ENCODE peak calls at places on chromosomes 13 and 19, in four cellular contexts. Q is dorsolateral prefrontal cortex, H is tibial nerve, M is choroid plexus epithelial cell. E is an unnamed sample.

GRCh38 chr13:114311908-114312307 is 2.4 kb upstream of the CHAMP1 start:
- DNase-seq in Q (no peak), H (no peak), M (no peak), E (no peak)

GRCh38 chr13:39186205-39186880 is 148.1 kb downstream of the NHLRC3 start:
- DNase-seq in Q (no peak), H (no peak), M (no peak), E (no peak)

GRCh38 chr19:10975374-10976036 is 14.7 kb downstream of the SMARCA4 start:
- DNase-seq in Q (no peak), H (no peak), M (peak), E (no peak)

GRCh38 chr19:51040151-51040550 is 5.3 kb upstream of the KLK12 start:
- DNase-seq in Q (no peak), H (no peak), M (no peak), E (no peak)

GRCh38 chr13:79401259-79402071 is 4.6 kb downstream of the RBM26 start:
- DNase-seq in Q (no peak), H (no peak), M (no peak), E (no peak)

GRCh38 chr19:35292986-35293732 is 1.2 kb downstream of the MAG start:
- DNase-seq in Q (no peak), H (no peak), M (no peak), E (no peak)

GRCh38 chr13:35157143-35157755 is 215.2 kb downstream of the NBEA start:
- DNase-seq in Q (peak), H (no peak), M (peak), E (peak)

GRCh38 chr19:2607712-2608601 is 94.5 kb downstream of the GNG7 start:
- DNase-seq in Q (no peak), H (no peak), M (no peak), E (no peak)

DNA sequence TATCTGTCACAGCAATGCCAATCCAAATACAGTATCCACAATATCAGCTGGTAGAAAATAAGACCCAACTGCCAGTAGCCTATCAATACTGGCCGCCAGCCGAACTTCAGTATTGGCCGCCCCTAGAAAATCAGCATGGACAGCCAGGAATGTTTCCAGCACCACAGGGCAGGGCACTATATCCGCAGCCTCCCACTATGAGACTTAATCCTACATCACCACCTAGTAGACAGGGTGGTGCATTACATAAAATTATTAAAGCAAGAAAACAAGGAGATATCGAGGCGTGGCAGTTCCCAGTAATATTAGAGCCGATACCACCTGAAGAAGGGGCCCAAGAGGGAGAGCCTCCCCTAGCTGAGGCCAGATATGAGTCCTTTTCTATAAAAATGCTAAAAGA is 111.3 kb downstream of the ZNF486 start:
- DNase-seq in Q (no peak), H (no peak), M (no peak), E (no peak)
- TF ChIP-seq CTCF in Q (peak), H (peak), M (no peak), E (no peak)

DNA sequence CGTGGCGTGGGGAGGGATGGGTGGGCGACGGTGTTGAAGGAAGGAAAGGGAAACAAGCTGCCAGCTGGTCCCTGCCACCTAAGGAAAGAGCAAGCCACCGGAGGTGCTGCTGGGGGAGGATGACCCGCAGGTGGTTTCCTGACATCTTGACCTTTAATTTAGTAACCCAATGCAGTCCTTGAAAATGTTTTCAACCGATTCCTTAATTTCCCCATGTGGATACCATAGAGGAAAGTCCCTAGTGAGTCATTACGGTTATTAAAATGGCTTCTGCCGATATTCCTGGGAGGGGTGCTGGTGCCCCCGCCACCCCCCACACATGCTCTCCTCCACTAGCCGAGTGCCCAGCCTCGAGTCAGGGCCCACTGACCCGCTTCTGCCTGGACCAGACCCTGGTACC is 6.3 kb upstream of the ANKRD10 start:
- DNase-seq in Q (no peak), H (no peak), M (no peak), E (no peak)
- TF ChIP-seq CTCF in Q (no peak), H (no peak), M (no peak), E (no peak)

DNA sequence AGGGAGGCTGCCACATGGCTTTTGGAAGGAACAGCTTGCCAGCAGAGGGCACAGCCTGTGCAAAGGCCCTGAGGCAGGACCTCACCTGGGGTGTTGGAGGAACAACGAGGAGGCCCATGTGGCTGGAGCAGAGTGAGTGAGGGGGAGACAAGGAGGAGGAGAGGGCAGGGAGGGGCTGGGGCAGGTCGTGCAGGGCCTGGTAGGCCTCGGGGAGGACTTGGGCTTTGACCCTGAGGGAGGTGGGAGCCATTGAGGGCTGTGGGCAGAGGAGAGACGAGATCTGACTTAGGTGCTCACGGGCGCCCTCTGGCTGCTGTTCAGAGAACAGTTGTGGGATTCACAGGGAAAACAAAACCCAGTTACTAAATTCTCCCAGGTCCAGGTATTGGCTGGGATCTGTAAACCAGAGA is 25.2 kb downstream of the ZNRF4 start:
- DNase-seq in Q (no peak), H (no peak), M (peak), E (no peak)
- TF ChIP-seq CTCF in Q (peak), H (peak), M (peak), E (peak)

DNA sequence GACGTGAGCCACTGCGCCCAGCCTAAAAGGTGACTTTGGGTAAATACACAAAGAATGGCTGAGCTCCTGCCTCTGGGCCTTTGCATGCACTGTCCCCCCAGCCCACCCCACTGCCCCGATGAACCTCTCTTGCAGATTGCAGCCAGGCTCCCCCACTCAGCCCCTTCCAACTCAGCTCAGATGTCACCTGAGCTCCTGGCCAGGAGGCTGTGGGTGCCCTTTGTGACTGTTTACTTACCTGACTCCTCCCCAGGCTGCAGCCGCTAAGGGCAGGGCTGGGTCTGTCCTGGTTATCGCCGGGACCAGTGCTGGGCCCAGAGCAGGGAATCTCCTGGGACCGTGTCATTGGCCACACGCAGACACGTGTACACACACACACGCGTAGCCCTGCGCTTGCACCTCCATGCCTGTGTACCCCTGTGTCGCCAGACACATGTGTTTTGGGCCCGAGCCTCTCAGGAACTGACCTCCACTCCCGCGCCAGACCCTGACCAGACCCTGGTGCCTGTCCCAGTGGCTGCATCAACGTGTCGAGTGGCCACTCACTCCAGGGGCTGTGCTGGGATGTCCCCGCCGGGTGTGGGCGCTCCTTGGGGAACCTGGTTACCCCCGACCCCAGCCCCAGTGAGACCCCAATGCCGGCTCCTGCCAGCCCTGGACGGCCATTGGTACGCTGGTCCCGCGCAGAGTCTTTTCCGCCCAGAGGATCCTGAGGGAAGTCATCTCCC is 18.7 kb downstream of the EFNA2 start:
- DNase-seq in Q (no peak), H (no peak), M (no peak), E (no peak)
- TF ChIP-seq CTCF in Q (no peak), H (no peak), M (no peak), E (no peak)

GRCh38 chr19:16376649-16377048 is 52.0 kb downstream of the KLF2 start:
- DNase-seq in Q (no peak), H (no peak), M (no peak), E (no peak)
- TF ChIP-seq CTCF in Q (no peak), H (no peak), M (peak), E (peak)

GRCh38 chr13:106114981-106115554 is 420.4 kb downstream of the EFNB2 start:
- DNase-seq in Q (no peak), H (no peak), M (no peak), E (no peak)
- TF ChIP-seq CTCF in Q (no peak), H (no peak), M (no peak), E (no peak)

GRCh38 chr13:33776510-33776909 is 41.4 kb upstream of the RFC3 start:
- DNase-seq in Q (no peak), H (no peak), M (no peak), E (no peak)
- TF ChIP-seq CTCF in Q (no peak), H (no peak), M (no peak), E (no peak)

GRCh38 chr19:41154060-41154459 is 39.0 kb upstream of the CYP2S1 start:
- DNase-seq in Q (no peak), H (no peak), M (no peak), E (no peak)

GRCh38 chr19:41159861-41160260 is 33.2 kb upstream of the CYP2S1 start:
- DNase-seq in Q (no peak), H (no peak), M (no peak), E (no peak)

GRCh38 chr19:41161903-41162302 is 31.1 kb upstream of the CYP2S1 start:
- DNase-seq in Q (no peak), H (no peak), M (no peak), E (no peak)

DNA sequence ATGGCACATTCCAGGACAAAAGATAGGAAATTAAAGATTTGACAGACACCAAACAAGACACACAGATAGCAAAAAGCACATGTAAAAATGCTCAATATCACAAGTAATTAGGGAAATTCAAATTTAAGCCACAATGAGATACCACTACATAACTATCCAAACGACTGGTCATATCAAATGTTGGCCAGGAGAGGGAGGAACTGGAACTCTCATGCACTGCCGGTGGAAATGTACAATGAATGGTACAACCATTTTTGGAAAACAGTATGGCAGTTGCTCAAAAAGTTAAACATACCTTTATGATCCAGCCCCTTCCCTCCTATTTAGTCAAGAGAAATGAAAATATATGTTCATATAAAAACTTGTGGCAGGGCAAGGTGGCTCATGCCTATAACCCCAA is 36.8 kb upstream of the CYP2S1 start:
- DNase-seq in Q (no peak), H (no peak), M (no peak), E (no peak)
- TF ChIP-seq CTCF in Q (no peak), H (no peak), M (peak), E (no peak)

DNA sequence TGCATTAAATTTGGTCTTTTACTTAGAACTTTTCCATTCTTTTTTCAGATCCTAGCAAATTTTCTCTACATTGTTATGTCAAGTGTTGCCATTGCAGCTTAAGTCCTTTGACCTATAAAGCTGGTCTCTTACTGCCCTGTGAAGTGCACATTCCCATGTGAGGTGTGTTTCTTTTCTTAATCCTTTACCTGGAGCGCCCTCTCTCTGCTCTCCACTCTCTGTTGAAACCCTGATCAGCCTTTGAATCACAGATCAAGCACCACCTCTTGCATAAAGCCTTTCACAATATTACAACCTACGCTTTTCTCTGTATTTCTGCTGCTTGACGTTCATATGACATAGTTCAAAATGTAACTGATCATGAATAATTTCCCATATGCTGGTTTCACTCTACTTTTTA is 84.8 kb downstream of the PCDH17 start:
- DNase-seq in Q (no peak), H (no peak), M (no peak), E (no peak)
- TF ChIP-seq CTCF in Q (no peak), H (no peak), M (no peak), E (peak)

GRCh38 chr19:41341669-41342490 is 11.8 kb downstream of the TGFB1 start:
- DNase-seq in Q (no peak), H (no peak), M (no peak), E (no peak)
- TF ChIP-seq CTCF in Q (no peak), H (no peak), M (no peak), E (peak)